ENCODE peak calls at places on chromosomes 16 and 17, in nine cellular contexts. W is activated CD4-positive, CD25-positive, alpha-beta regulatory T cell; Q is activated T-cell treated with anti-CD3 and anti-CD28 coated beads for 24 hours; X is dermis blood vessel endothelial cell; V is hypothalamus; R is caudate nucleus; U is activated effector memory CD4-positive, alpha-beta T cell treated with anti-CD3 and anti-CD28 coated beads, Interleukin-2, amount 50 U/mL, for 16 hours; S is substantia nigra; E is osteocyte. L is an unnamed sample.

GRCh38 chr17:13647551-13647950 is 45.8 kb upstream of the HS3ST3A1 start:
- DNase-seq in R (no peak), V (no peak), S (peak), Q (no peak), W (no peak), E (no peak), U (no peak), X (no peak), L (no peak)

GRCh38 chr17:33647976-33648375 is 354.9 kb upstream of the ASIC2 start:
- DNase-seq in E (no peak), V (no peak), R (peak), S (peak), X (peak), W (no peak), Q (no peak), U (no peak), L (peak)

GRCh38 chr16:89324056-89325010 is 106.8 kb downstream of the ZNF778 start:
- DNase-seq in R (no peak), X (peak), W (peak), E (no peak), U (peak), Q (peak), V (no peak), S (no peak), L (no peak)

GRCh38 chr17:71792966-71793365 is 327.9 kb upstream of the SOX9 start:
- DNase-seq in X (no peak), E (no peak), W (no peak), R (no peak), V (no peak), S (no peak), U (no peak), Q (no peak), L (no peak)

GRCh38 chr17:34711646-34712045 is 132.3 kb downstream of the TMEM132E start:
- DNase-seq in U (no peak), V (no peak), Q (no peak), W (no peak), X (no peak), R (no peak), E (peak), S (no peak), L (no peak)

GRCh38 chr17:58755577-58756245 is at the start of gene PPM1E:
- DNase-seq in U (peak), W (peak), R (no peak), S (peak), X (peak), E (peak), V (peak), Q (peak), L (peak)

GRCh38 chr16:11349599-11350276 is 4.5 kb downstream of the RMI2 start:
- DNase-seq in U (no peak), E (no peak), R (no peak), S (peak), Q (no peak), X (no peak), V (peak), W (no peak), L (no peak)

GRCh38 chr17:46148247-46148646 is 45.0 kb downstream of the KANSL1 start:
- DNase-seq in X (no peak), V (no peak), W (no peak), U (no peak), Q (no peak), S (no peak), R (no peak), E (no peak), L (no peak)

GRCh38 chr17:69084911-69085310 is 24.2 kb upstream of the ABCA9 start:
- DNase-seq in X (peak), S (no peak), E (no peak), U (no peak), V (no peak), Q (no peak), W (no peak), R (no peak), L (no peak)

GRCh38 chr16:35733971-35734702 is 2274.7 kb downstream of the TP53TG3F start:
- DNase-seq in S (no peak), Q (no peak), X (no peak), E (peak), W (no peak), U (no peak), V (no peak), R (no peak), L (no peak)

GRCh38 chr16:4982056-4982867 is 24.1 kb downstream of the SEC14L5 start:
- DNase-seq in W (no peak), V (no peak), S (peak), E (no peak), Q (no peak), R (peak), X (no peak), U (no peak), L (no peak)

GRCh38 chr17:50904522-50905459 is 38.6 kb upstream of the TOB1 start:
- DNase-seq in W (no peak), X (no peak), E (peak), S (peak), U (no peak), Q (no peak), R (peak), V (peak), L (no peak)

GRCh38 chr16:49513040-49513439 is 139.4 kb downstream of the C16orf78 start:
- DNase-seq in W (no peak), U (no peak), E (no peak), Q (no peak), V (no peak), S (no peak), X (peak), R (no peak), L (no peak)

GRCh38 chr16:3689731-3690130 is 27.6 kb downstream of the TRAP1 start:
- DNase-seq in U (no peak), S (no peak), W (no peak), R (no peak), E (no peak), X (no peak), Q (no peak), V (no peak), L (no peak)

GRCh38 chr17:4156750-4157381 is 13.9 kb downstream of the CYB5D2 start:
- DNase-seq in U (no peak), S (no peak), X (no peak), W (no peak), V (no peak), Q (no peak), R (no peak), E (no peak), L (no peak)

GRCh38 chr16:87165151-87165550 is 152.0 kb downstream of the C16orf95 start:
- DNase-seq in W (no peak), U (no peak), S (no peak), V (no peak), E (no peak), Q (no peak), R (no peak), X (no peak), L (no peak)

GRCh38 chr16:19005561-19006445 is 22.1 kb downstream of the TMC7 start:
- DNase-seq in U (no peak), E (no peak), W (no peak), R (peak), V (peak), S (peak), X (peak), Q (no peak), L (no peak)

GRCh38 chr17:78164748-78165607 is 3.4 kb upstream of the SYNGR2 start:
- DNase-seq in Q (no peak), V (no peak), R (no peak), X (no peak), W (no peak), U (no peak), E (no peak), S (no peak), L (no peak)

GRCh38 chr16:28291651-28292626 is at the start of gene SBK1:
- DNase-seq in W (peak), Q (peak), R (peak), V (peak), S (peak), U (peak), E (peak), X (peak), L (peak)

GRCh38 chr16:89002851-89003830 is 26.1 kb upstream of the CBFA2T3 start:
- DNase-seq in S (no peak), W (no peak), U (no peak), V (no peak), X (no peak), Q (no peak), E (no peak), R (no peak), L (no peak)

GRCh38 chr16:17520567-17520966 is 49.8 kb upstream of the XYLT1 start:
- DNase-seq in Q (no peak), V (no peak), U (no peak), S (no peak), W (no peak), X (no peak), E (no peak), R (no peak), L (no peak)

GRCh38 chr16:57360321-57360935 is 1.8 kb downstream of the CCL22 start:
- DNase-seq in X (no peak), E (no peak), V (no peak), Q (no peak), R (no peak), U (peak), W (no peak), S (no peak), L (no peak)

GRCh38 chr16:35207059-35207999 is 1747.9 kb downstream of the TP53TG3F start:
- DNase-seq in R (no peak), V (no peak), E (peak), Q (no peak), U (no peak), X (no peak), W (no peak), S (no peak), L (peak)

GRCh38 chr16:67943619-67944503 is at the start of gene LCAT:
- DNase-seq in E (no peak), X (no peak), Q (no peak), V (peak), R (peak), U (no peak), S (peak), W (no peak), L (no peak)

GRCh38 chr16:57003439-57004386 is 14.4 kb downstream of the NLRC5 start:
- DNase-seq in Q (no peak), U (peak), R (no peak), V (no peak), X (no peak), S (no peak), E (no peak), W (no peak), L (no peak)

GRCh38 chr17:39360537-39360936 is 40.9 kb downstream of the FBXL20 start:
- DNase-seq in W (no peak), R (peak), E (no peak), S (peak), U (no peak), X (no peak), V (no peak), Q (no peak), L (no peak)

GRCh38 chr16:47134550-47134949 is 9.2 kb downstream of the NETO2 start:
- DNase-seq in Q (no peak), U (no peak), W (no peak), E (no peak), V (no peak), R (no peak), X (no peak), S (no peak), L (no peak)

GRCh38 chr16:84449156-84450140 is 55.0 kb downstream of the MEAK7 start:
- DNase-seq in U (peak), S (no peak), Q (no peak), W (no peak), E (no peak), X (no peak), V (no peak), R (no peak), L (no peak)